ENCODE peak calls at places on chromosomes 13 and 19, in six cellular contexts. O is GM03348; E is amniotic stem cell; I is dermis microvascular lymphatic vessel endothelial cell; V is stimulated activated CD8-positive, alpha-beta memory T cell treated with anti-CD3 and anti-CD28 coated beads, Interleukin-7, amount 100 ng/mL, for 1 hour; Y is cardiac fibroblast. L is an unnamed sample.

GRCh38 chr19:42469311-42470239 is 26.8 kb upstream of the CXCL17 start:
- DNase-seq in O (no peak), E (no peak), I (peak), V (no peak), Y (peak), L (no peak)

GRCh38 chr13:78060966-78061365 is 142.3 kb upstream of the EDNRB start:
- DNase-seq in O (no peak), E (no peak), I (no peak), V (no peak), Y (no peak), L (no peak)

GRCh38 chr13:99275093-99275469 is 16.9 kb upstream of the GPR18 start:
- DNase-seq in O (peak), E (no peak), I (no peak), V (no peak), Y (peak), L (no peak)

GRCh38 chr13:110812111-110812868 is 98.8 kb downstream of the ING1 start:
- DNase-seq in O (peak), E (no peak), I (no peak), V (no peak), Y (peak), L (no peak)

GRCh38 chr13:52980695-52981094 is 47.9 kb upstream of the OLFM4 start:
- DNase-seq in O (no peak), E (no peak), I (no peak), V (no peak), Y (no peak), L (no peak)

GRCh38 chr13:92573467-92574057 is 653.0 kb upstream of the GPC6 start:
- DNase-seq in O (peak), E (no peak), I (no peak), V (no peak), Y (peak), L (no peak)

GRCh38 chr19:10104130-10104513 is 1.6 kb upstream of the ANGPTL6 start:
- DNase-seq in O (no peak), E (no peak), I (no peak), V (no peak), Y (no peak), L (no peak)

GRCh38 chr13:22758245-22758644 is 422.5 kb upstream of the SGCG start:
- DNase-seq in O (no peak), E (no peak), I (no peak), V (no peak), Y (no peak), L (no peak)

GRCh38 chr19:53254451-53255341 is at the start of gene ZNF677:
- DNase-seq in O (peak), E (peak), I (peak), V (peak), Y (peak), L (no peak)

GRCh38 chr13:52164989-52165388 is 5.6 kb upstream of the NEK3 start:
- DNase-seq in O (no peak), E (no peak), I (peak), V (no peak), Y (no peak), L (no peak)

GRCh38 chr13:113948034-113948742 is 25.7 kb downstream of the C13orf46 start:
- DNase-seq in O (peak), E (no peak), I (no peak), V (no peak), Y (peak), L (no peak)

GRCh38 chr19:9847087-9847671 is 12.1 kb downstream of the PIN1 start:
- DNase-seq in O (peak), E (peak), I (peak), V (no peak), Y (peak), L (no peak)

GRCh38 chr13:32883501-32883900 is 132.7 kb upstream of the KL start:
- DNase-seq in O (peak), E (no peak), I (no peak), V (no peak), Y (no peak), L (no peak)

GRCh38 chr13:40480915-40481525 is 185.4 kb downstream of the FOXO1 start:
- DNase-seq in O (no peak), E (no peak), I (no peak), V (no peak), Y (no peak), L (no peak)

GRCh38 chr19:12647490-12648071 is 19.0 kb downstream of the MAN2B1 start:
- DNase-seq in O (peak), E (no peak), I (no peak), V (no peak), Y (peak), L (no peak)

GRCh38 chr19:34639491-34640085 is 37.4 kb downstream of the SCGB2B2 start:
- DNase-seq in O (peak), E (peak), I (peak), V (no peak), Y (peak), L (no peak)

L was measured in cortex of kidney.